ENCODE peak calls at places on chromosomes 7 and 10, in nine cellular contexts. M is uterus, G is lung, O is GM12865, W is transverse colon, L is GM10248, P is RPMI8226, B is EL, N is kidney tubule cell. Y is an unnamed sample.
A peak's percentile ranks its signal among the peaks of the same experiment; 100 is the strongest.

GRCh38 chr7:112996472-112996871 is 90.2 kb downstream of the GPR85 start:
- DNase-seq in B (no peak), N (no peak), L (no peak), P (no peak), G (no peak), O (no peak), W (no peak), M (no peak), Y (no peak)

GRCh38 chr10:105837951-105838350 is 1196.9 kb downstream of the SORCS3 start:
- DNase-seq in B (peak; percentile 12), P (peak; percentile 39), M (no peak), N (peak; percentile 60), G (no peak), L (peak; percentile 17), W (no peak), O (peak; percentile 67), Y (no peak)

GRCh38 chr7:12630615-12630884 is 56.9 kb upstream of the ARL4A start:
- DNase-seq in O (no peak), P (no peak), N (no peak), W (no peak), M (no peak), B (no peak), G (no peak), L (no peak), Y (no peak)

GRCh38 chr10:125521721-125522680 is 161.0 kb downstream of the TEX36 start:
- DNase-seq in M (no peak), W (no peak), P (peak; percentile 25), G (no peak), O (peak; percentile 44), N (peak; percentile 29), L (peak; percentile 26), B (peak; percentile 13), Y (no peak)

GRCh38 chr10:35533565-35533964 is 71.6 kb upstream of the GJD4 start:
- DNase-seq in P (no peak), W (no peak), N (no peak), O (no peak), L (no peak), G (no peak), M (peak; percentile 31), B (no peak), Y (no peak)

GRCh38 chr7:99244942-99245341 is 27.7 kb upstream of the MYH16 start:
- DNase-seq in W (no peak), L (no peak), B (peak; percentile 54), P (no peak), N (peak; percentile 89), G (no peak), O (no peak), M (no peak), Y (no peak)

GRCh38 chr10:60427148-60427547 is 37.5 kb upstream of the ANK3 start:
- DNase-seq in L (no peak), M (no peak), B (no peak), O (no peak), N (no peak), P (no peak), G (no peak), W (no peak), Y (no peak)

GRCh38 chr10:70432101-70432500 is 9.4 kb downstream of the NODAL start:
- DNase-seq in N (no peak), P (no peak), B (no peak), L (no peak), W (no peak), G (no peak), O (no peak), M (no peak), Y (no peak)

GRCh38 chr10:114925675-114926204 is 12.3 kb upstream of the TRUB1 start:
- DNase-seq in L (peak; percentile 18), M (no peak), N (peak; percentile 88), G (no peak), B (peak; percentile 72), P (no peak), W (no peak), O (peak; percentile 44), Y (no peak)

GRCh38 chr7:64799-65430 is 127.5 kb upstream of the FAM20C start:
- DNase-seq in B (no peak), M (no peak), L (no peak), P (no peak), O (no peak), W (no peak), N (peak; percentile 59), G (no peak), Y (no peak)

GRCh38 chr7:1944619-1945210 is 274.6 kb downstream of the ELFN1 start:
- DNase-seq in O (no peak), W (no peak), M (no peak), G (no peak), P (no peak), L (no peak), B (no peak), N (no peak), Y (no peak)

GRCh38 chr10:19204239-19204917 is 155.8 kb downstream of the MALRD1 start:
- DNase-seq in W (no peak), N (peak; percentile 68), P (no peak), O (no peak), M (no peak), L (no peak), B (no peak), G (no peak), Y (no peak)

GRCh38 chr7:17939111-17939669 is 1.1 kb downstream of the SNX13 start:
- DNase-seq in G (no peak), N (peak; percentile 52), O (peak; percentile 10), W (no peak), M (no peak), P (peak; percentile 32), L (peak; percentile 14), B (peak; percentile 53), Y (no peak)

GRCh38 chr10:70903262-70903921 is 15.0 kb upstream of the PCBD1 start:
- DNase-seq in G (peak; percentile 60), W (peak; percentile 56), N (peak; percentile 50), B (peak; percentile 48), P (no peak), L (peak; percentile 69), M (peak; percentile 54), O (peak; percentile 37), Y (no peak)

GRCh38 chr10:95694665-95695064 is 938 bp upstream of the TCTN3 start:
- DNase-seq in M (no peak), B (no peak), W (no peak), O (no peak), G (no peak), L (no peak), P (no peak), N (no peak), Y (no peak)

GRCh38 chr10:91880310-91880709 is 29.0 kb downstream of the FGFBP3 start:
- DNase-seq in B (peak; percentile 18), N (no peak), O (no peak), G (no peak), L (no peak), W (no peak), M (no peak), P (no peak), Y (no peak)

GRCh38 chr7:87253589-87254087 is 34.1 kb upstream of the TMEM243 start:
- DNase-seq in W (no peak), B (no peak), O (no peak), G (no peak), L (no peak), P (no peak), M (no peak), N (no peak), Y (no peak)

GRCh38 chr10:70514591-70514990 is 36.0 kb downstream of the PALD1 start:
- DNase-seq in W (no peak), O (no peak), L (no peak), B (no peak), M (no peak), N (no peak), G (no peak), P (no peak), Y (no peak)

GRCh38 chr10:52313350-52314006 is 603 bp upstream of the DKK1 start:
- DNase-seq in M (no peak), L (no peak), B (no peak), N (peak; percentile 34), P (no peak), O (no peak), W (peak; percentile 8), G (no peak), Y (no peak)

GRCh38 chr7:1380821-1381580 is 78.3 kb downstream of the MICALL2 start:
- DNase-seq in B (no peak), M (no peak), W (no peak), L (no peak), P (no peak), N (no peak), O (no peak), G (no peak), Y (no peak)

GRCh38 chr7:16982640-16983103 is 100.9 kb upstream of the AGR3 start:
- DNase-seq in O (peak; percentile 38), M (no peak), B (peak; percentile 59), P (peak; percentile 31), W (peak; percentile 14), N (peak; percentile 54), L (no peak), G (no peak), Y (no peak)

GRCh38 chr7:90788057-90788456 is 191.9 kb downstream of the CDK14 start:
- DNase-seq in M (no peak), G (no peak), O (no peak), N (peak; percentile 24), P (no peak), L (no peak), B (no peak), W (no peak), Y (no peak)

GRCh38 chr7:70568674-70569334 is 563.1 kb upstream of the GALNT17 start:
- DNase-seq in O (no peak), N (no peak), L (no peak), W (peak; percentile 31), M (no peak), G (no peak), P (peak; percentile 41), B (no peak), Y (no peak)

GRCh38 chr10:62037166-62037831 is 135.8 kb downstream of the ARID5B start:
- DNase-seq in G (no peak), M (peak; percentile 62), B (peak; percentile 92), W (no peak), N (peak; percentile 48), L (no peak), P (no peak), O (no peak), Y (no peak)